ENCODE peak calls at places on chromosomes 3 and 15, in seven cellular contexts. O is epithelial cell of esophagus; W is PC-9; P is CD4-positive, alpha-beta memory T cell; U is psoas muscle; X is astrocyte of the spinal cord; H is lower lobe of right lung. M is an unnamed sample.

GRCh38 chr15:57477736-57478522 is 101.6 kb downstream of the CGNL1 start:
- DNase-seq in P (no peak), H (no peak), X (no peak), U (no peak), W (no peak), O (no peak), M (no peak)

GRCh38 chr3:46703013-46703520 is 1.9 kb downstream of the TMIE start:
- DNase-seq in P (no peak), O (no peak), X (no peak), H (peak), U (peak), W (no peak), M (no peak)

GRCh38 chr3:139128803-139129202 is 84.1 kb upstream of the PRR23C start:
- DNase-seq in X (no peak), P (no peak), U (no peak), O (no peak), H (no peak), W (no peak), M (no peak)

GRCh38 chr3:30146978-30147377 is 459.4 kb upstream of the TGFBR2 start:
- DNase-seq in O (no peak), H (no peak), U (no peak), P (no peak), W (no peak), X (no peak), M (no peak)

GRCh38 chr3:183142199-183142598 is 20.3 kb downstream of the LAMP3 start:
- DNase-seq in O (no peak), X (no peak), W (no peak), H (no peak), P (no peak), U (no peak), M (no peak)

GRCh38 chr3:9386501-9387321 is 10.7 kb upstream of the SETD5 start:
- DNase-seq in P (no peak), H (no peak), W (no peak), X (no peak), U (no peak), O (no peak), M (no peak)

GRCh38 chr15:74422723-74423442 is 10.9 kb downstream of the SEMA7A start:
- DNase-seq in O (peak), U (no peak), W (peak), X (peak), H (peak), P (no peak), M (no peak)

GRCh38 chr3:69142090-69142489 is 19.7 kb upstream of the LMOD3 start:
- DNase-seq in U (no peak), P (no peak), W (no peak), H (no peak), X (peak), O (no peak), M (no peak)

GRCh38 chr3:48662140-48662752 is 440 bp downstream of the CELSR3 start:
- DNase-seq in H (no peak), U (no peak), X (no peak), W (no peak), P (no peak), O (no peak), M (no peak)

GRCh38 chr15:82999905-83000671 is 11.4 kb downstream of the C15orf40 start:
- DNase-seq in O (peak), X (peak), U (no peak), W (peak), H (no peak), P (peak), M (no peak)

GRCh38 chr15:77993374-77993911 is 84.1 kb downstream of the TBC1D2B start:
- DNase-seq in W (no peak), P (no peak), O (no peak), U (no peak), X (no peak), H (peak), M (no peak)

GRCh38 chr15:31433574-31433973 is 106.9 kb downstream of the KLF13 start:
- DNase-seq in O (no peak), X (no peak), H (no peak), U (no peak), W (no peak), P (no peak), M (no peak)

GRCh38 chr3:41044526-41044925 is 154.8 kb upstream of the CTNNB1 start:
- DNase-seq in H (no peak), P (no peak), W (no peak), O (no peak), X (no peak), U (no peak), M (no peak)

DNA sequence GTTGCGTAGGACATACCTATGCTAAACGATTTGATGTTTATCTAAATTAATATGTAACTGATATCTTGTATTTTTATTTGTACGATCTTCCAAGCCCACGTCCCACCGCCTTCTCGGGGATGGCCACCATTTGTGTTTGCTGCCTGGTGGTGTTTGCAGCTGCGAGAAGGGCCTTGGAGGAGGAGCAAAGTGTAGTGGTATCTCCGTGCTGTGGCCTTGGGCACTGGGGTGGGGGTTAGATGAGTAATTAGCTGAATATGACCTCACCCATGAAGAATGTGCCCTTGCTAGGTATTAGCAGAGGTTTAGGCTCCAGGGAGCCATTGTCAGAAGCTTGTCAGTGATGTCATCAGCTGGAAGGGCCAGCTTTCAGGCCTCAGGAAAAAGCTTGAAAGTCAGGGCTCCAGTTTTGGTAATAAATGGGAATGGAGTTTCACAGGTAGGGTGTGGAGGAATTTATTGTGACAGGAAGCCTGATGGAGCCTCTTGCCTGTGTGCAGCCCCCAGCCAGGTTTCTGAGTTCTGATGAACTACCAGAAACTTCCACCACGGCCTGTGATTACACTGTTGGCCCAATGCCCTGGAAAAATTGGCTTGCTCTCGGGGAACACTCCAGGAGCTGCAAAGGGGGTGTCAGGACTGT is 41.0 kb downstream of the FLNB start:
- DNase-seq in U (no peak), X (peak), O (peak), H (no peak), P (no peak), W (peak), M (no peak)
- H3K4me3 ChIP-seq in U (no peak), X (no peak), O (no peak), H (no peak), P (no peak), W (peak), M (peak)

DNA sequence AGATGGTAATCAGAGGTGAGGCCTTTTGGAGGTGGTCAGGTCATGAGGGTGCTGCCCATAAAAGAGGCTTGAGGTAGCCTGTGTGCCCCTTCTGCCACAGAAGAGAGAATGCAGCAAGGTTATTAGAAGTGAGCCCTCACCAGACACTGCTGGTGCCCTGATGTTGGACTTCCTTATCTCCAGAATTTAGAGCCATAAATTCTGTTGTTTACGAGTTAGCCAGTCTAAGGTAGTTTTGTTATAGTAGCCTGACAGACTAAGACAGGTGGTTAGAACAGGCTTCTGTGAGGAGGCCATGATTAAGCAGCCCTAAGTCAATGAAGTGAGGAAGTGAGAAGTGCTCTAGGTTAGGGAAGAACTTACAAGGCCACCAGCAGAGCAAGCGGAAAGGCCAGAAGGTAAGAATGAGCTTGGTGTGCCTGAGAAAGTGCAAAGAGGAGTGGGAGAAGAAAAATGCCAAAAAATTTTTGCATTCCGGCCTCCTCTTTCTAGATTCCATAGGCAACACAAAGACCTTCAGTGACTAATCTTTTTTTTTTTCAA is 44.2 kb upstream of the STT3B start:
- DNase-seq in H (no peak), O (no peak), X (no peak), P (no peak), W (no peak), U (no peak), M (no peak)
- H3K4me3 ChIP-seq in H (no peak), O (no peak), X (no peak), P (no peak), W (no peak), U (no peak), M (no peak)

GRCh38 chr3:175246234-175246633 is 387.1 kb downstream of the NAALADL2 start:
- DNase-seq in U (no peak), O (no peak), P (no peak), H (no peak), W (no peak), X (no peak), M (no peak)
- H3K4me3 ChIP-seq in U (no peak), O (no peak), P (no peak), H (no peak), W (no peak), X (no peak), M (no peak)

DNA sequence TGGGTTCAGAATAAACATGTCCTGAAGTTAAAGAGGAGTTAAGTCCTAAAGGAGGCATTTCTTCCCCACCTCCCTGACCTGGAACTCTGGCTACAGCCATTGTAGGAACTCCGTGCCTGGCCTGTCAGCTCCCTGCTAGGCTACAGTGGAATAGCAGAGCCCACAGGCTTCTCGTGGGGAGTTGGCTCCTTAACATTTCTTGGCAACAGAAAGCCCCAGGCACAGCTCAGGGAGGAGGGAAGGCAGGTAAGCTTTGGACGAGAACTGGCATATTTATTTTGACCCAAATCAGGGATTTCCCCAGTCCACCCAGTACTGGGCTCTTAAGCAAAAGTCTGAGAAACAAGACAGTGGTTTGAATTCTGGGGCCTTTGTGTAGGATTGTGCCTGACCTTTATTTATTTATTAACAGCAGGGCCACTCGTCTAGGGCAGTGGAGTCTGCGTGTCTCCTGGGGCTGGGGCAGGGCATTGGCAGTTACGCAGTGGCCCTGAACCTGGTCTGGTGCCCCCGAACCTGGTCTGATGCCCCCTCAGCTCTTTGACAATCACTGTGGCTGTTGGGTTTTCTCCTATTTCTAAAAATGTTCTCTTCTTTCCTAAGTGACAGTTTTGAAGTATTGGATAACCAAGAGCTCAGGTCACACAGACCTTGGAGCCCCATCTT is 7.9 kb upstream of the ISG20 start:
- DNase-seq in P (no peak), U (no peak), X (no peak), H (no peak), W (no peak), O (no peak), M (no peak)
- H3K4me3 ChIP-seq in P (no peak), U (no peak), X (no peak), H (no peak), W (no peak), O (no peak), M (no peak)

GRCh38 chr3:61863579-61863978 is 302.2 kb downstream of the PTPRG start:
- DNase-seq in P (no peak), X (no peak), U (no peak), O (no peak), W (no peak), H (no peak), M (no peak)

GRCh38 chr3:61858054-61858453 is 296.7 kb downstream of the PTPRG start:
- DNase-seq in X (peak), P (no peak), O (peak), W (no peak), H (no peak), U (no peak), M (no peak)

GRCh38 chr3:61864886-61865285 is 303.5 kb downstream of the PTPRG start:
- DNase-seq in O (no peak), H (no peak), U (no peak), W (no peak), P (no peak), X (peak), M (no peak)

GRCh38 chr3:61862614-61863289 is 301.4 kb downstream of the PTPRG start:
- DNase-seq in P (no peak), O (no peak), U (no peak), W (no peak), X (no peak), H (no peak), M (no peak)

DNA sequence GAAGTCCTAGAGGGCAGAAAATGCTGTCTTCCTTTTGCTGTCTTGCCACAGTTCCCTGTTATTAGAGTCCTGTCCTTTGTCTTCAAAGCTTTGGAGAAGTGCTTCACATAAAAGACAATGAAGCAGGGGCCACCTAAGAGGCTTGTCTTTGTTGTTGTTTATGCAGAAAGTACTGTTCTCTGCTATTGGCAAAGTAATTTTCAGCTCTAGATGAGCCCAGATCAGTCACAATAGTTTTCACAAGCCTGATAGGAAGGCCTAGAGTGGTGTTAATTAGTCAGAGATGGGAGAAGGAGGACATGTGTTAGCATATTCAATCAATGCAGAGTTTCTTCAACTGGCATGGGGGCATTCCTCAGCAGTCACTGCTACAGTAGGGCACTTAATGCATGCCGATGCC is 300.0 kb downstream of the PTPRG start:
- DNase-seq in W (no peak), H (no peak), X (no peak), U (no peak), O (no peak), P (no peak), M (no peak)
- H3K4me3 ChIP-seq in W (no peak), H (no peak), X (no peak), U (no peak), O (no peak), P (no peak), M (no peak)

GRCh38 chr3:119296723-119297122 is 2.5 kb downstream of the ARHGAP31 start:
- DNase-seq in U (no peak), H (no peak), P (no peak), W (no peak), X (no peak), O (no peak), M (no peak)
- H3K4me3 ChIP-seq in U (peak), H (peak), P (no peak), W (no peak), X (peak), O (no peak), M (peak)

GRCh38 chr15:35038655-35039534 is 46.2 kb downstream of the NANOGP8 start:
- DNase-seq in X (peak), H (no peak), O (peak), P (no peak), U (no peak), W (no peak), M (no peak)

GRCh38 chr15:35043380-35044095 is 41.6 kb downstream of the NANOGP8 start:
- DNase-seq in O (peak), P (no peak), U (no peak), H (no peak), X (no peak), W (no peak), M (no peak)

DNA sequence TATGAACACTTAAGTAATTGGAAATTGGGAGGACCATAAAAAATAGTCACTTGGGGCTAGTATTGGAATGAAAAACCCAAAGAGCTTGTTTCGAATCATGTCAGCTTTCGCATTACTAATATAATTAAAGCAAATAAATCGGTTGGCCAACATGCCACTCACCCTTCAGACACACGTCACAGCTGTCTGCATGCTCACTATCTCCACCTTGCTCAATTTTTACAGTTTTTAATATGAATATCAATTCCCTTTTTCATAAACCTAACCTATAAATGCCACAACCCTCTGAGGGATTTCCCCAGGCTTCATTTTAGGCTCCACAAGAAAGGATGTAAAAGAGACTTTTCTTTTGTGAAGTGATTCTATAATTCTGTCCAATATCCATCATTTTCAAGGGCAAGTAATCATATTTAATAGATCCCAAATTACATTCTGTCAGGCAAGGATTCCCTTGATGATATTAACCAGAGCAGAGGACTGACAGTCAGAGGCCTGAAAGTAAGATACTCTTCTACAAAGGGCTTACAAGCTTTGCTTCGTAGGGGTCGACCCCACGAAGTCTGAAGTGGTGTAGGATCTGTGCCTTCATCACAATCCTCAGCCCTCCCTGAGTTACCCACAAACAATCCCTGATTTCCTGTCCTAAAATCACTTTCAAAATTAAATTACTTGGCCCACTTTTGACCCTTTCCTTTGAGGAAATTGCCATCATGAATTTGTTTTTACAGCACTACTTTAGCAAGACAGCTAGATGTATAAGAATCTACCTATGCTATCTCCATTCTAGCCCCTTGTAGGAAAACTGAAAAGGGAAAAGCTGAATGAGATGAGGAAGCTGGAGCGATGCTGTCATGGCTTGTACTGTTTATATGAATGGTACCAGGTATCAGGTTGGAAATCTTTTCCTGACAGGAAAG is 44.5 kb downstream of the NANOGP8 start:
- DNase-seq in O (no peak), H (no peak), P (no peak), W (no peak), X (no peak), U (no peak), M (no peak)
- H3K4me3 ChIP-seq in O (no peak), H (no peak), P (no peak), W (no peak), X (no peak), U (no peak), M (no peak)

M was measured in thoracic aorta.